ENCODE peak calls at places on chromosome 22, in five cellular contexts. R is NCI-H1092, A is mucosa of descending colon, E is ELR, B is T-helper 2 cell. T is an unnamed sample.

GRCh38 chr22:30104501-30105156 is 24.4 kb downstream of the HORMAD2 start:
- DNase-seq in R (no peak), E (peak), B (no peak), A (no peak), T (no peak)

GRCh38 chr22:22926359-22927195 is 39.0 kb downstream of the IGLL5 start:
- DNase-seq in R (no peak), B (no peak), A (no peak), E (no peak), T (no peak)

GRCh38 chr22:28562324-28562723 is 117.3 kb downstream of the TTC28 start:
- DNase-seq in R (no peak), B (no peak), A (no peak), E (no peak), T (no peak)

GRCh38 chr22:46117206-46118199 is 32.8 kb upstream of the PPARA start:
- DNase-seq in E (no peak), A (no peak), R (no peak), B (no peak), T (no peak)

GRCh38 chr22:18031670-18032454 is 7.5 kb upstream of the MICAL3 start:
- DNase-seq in E (peak), A (no peak), B (no peak), R (no peak), T (no peak)

GRCh38 chr22:47059701-47060161 is 297.3 kb downstream of the TBC1D22A start:
- DNase-seq in B (no peak), A (no peak), R (no peak), E (no peak), T (peak)

GRCh38 chr22:28674121-28674563 is 5.5 kb downstream of the TTC28 start:
- DNase-seq in B (no peak), E (peak), R (no peak), A (no peak), T (peak)

GRCh38 chr22:35634981-35635540 is 13.2 kb upstream of the APOL6 start:
- DNase-seq in B (no peak), R (no peak), E (no peak), A (no peak), T (no peak)

GRCh38 chr22:48444320-48445112 is 1383.2 kb downstream of the BRD1 start:
- DNase-seq in R (no peak), A (peak), B (no peak), E (no peak), T (peak)

GRCh38 chr22:49667236-49667635 is 160.4 kb downstream of the BRD1 start:
- DNase-seq in E (no peak), R (no peak), B (no peak), A (no peak), T (no peak)

GRCh38 chr22:44881246-44881600 is 128.6 kb downstream of the PHF21B start:
- DNase-seq in E (no peak), A (no peak), R (no peak), B (no peak), T (no peak)

GRCh38 chr22:36922097-36922608 is 8.7 kb downstream of the CSF2RB start:
- DNase-seq in E (no peak), R (no peak), A (no peak), B (no peak), T (no peak)

GRCh38 chr22:35477911-35478582 is 62.6 kb upstream of the RASD2 start:
- DNase-seq in R (peak), B (no peak), A (peak), E (peak), T (no peak)

GRCh38 chr22:22709719-22710445 is 65.5 kb downstream of the GGTLC2 start:
- DNase-seq in A (no peak), R (no peak), B (no peak), E (no peak), T (no peak)

GRCh38 chr22:45948081-45948648 is 28.8 kb downstream of the WNT7B start:
- DNase-seq in R (peak), E (no peak), A (no peak), B (no peak), T (no peak)

GRCh38 chr22:34113381-34113780 is 193.1 kb upstream of the LARGE1 start:
- DNase-seq in R (no peak), A (no peak), E (no peak), B (no peak), T (no peak)